ENCODE peak calls at places on chromosomes 1 and 21, in seven cellular contexts. One of them, this sample, is unnamed.

GRCh38 chr1:207455183-207455754 is 1.1 kb downstream of the CR2 start:
- DNase-seq in thoracic aorta: no peak
- DNase-seq in body of pancreas: no peak
- DNase-seq in NCI-H1092: no peak
- DNase-seq in right lobe of liver: no peak
- DNase-seq in activated T-helper 1 cell treated with anti-CD3 and anti-CD28 coated beads, Interleukin-2, amount 50 U/mL, for 16 hours: no peak
- DNase-seq in endothelial cell: no peak
- DNase-seq in this sample: no peak

GRCh38 chr1:240136402-240136801 is 44.7 kb downstream of the FMN2 start:
- DNase-seq in thoracic aorta: no peak
- DNase-seq in body of pancreas: no peak
- DNase-seq in NCI-H1092: no peak
- DNase-seq in right lobe of liver: no peak
- DNase-seq in activated T-helper 1 cell treated with anti-CD3 and anti-CD28 coated beads, Interleukin-2, amount 50 U/mL, for 16 hours: no peak
- DNase-seq in endothelial cell: no peak
- DNase-seq in this sample: no peak

GRCh38 chr1:179012033-179012432 is 13.7 kb upstream of the FAM20B start:
- DNase-seq in thoracic aorta: no peak
- DNase-seq in body of pancreas: no peak
- DNase-seq in NCI-H1092: no peak
- DNase-seq in right lobe of liver: no peak
- DNase-seq in activated T-helper 1 cell treated with anti-CD3 and anti-CD28 coated beads, Interleukin-2, amount 50 U/mL, for 16 hours: no peak
- DNase-seq in endothelial cell: no peak
- DNase-seq in this sample: no peak

GRCh38 chr1:119929643-119930310 is 33.5 kb upstream of the ADAM30 start:
- DNase-seq in thoracic aorta: no peak
- DNase-seq in body of pancreas: no peak
- DNase-seq in NCI-H1092: no peak
- DNase-seq in right lobe of liver: no peak
- DNase-seq in activated T-helper 1 cell treated with anti-CD3 and anti-CD28 coated beads, Interleukin-2, amount 50 U/mL, for 16 hours: no peak
- DNase-seq in endothelial cell: no peak
- DNase-seq in this sample: no peak

GRCh38 chr21:43761886-43762285 is 14.2 kb downstream of the CSTB start:
- DNase-seq in thoracic aorta: no peak
- DNase-seq in body of pancreas: no peak
- DNase-seq in NCI-H1092: no peak
- DNase-seq in right lobe of liver: no peak
- DNase-seq in activated T-helper 1 cell treated with anti-CD3 and anti-CD28 coated beads, Interleukin-2, amount 50 U/mL, for 16 hours: no peak
- DNase-seq in endothelial cell: no peak
- DNase-seq in this sample: no peak

GRCh38 chr1:31591425-31592093 is 15.2 kb downstream of the TINAGL1 start:
- DNase-seq in thoracic aorta: peak
- DNase-seq in body of pancreas: no peak
- DNase-seq in NCI-H1092: no peak
- DNase-seq in right lobe of liver: no peak
- DNase-seq in activated T-helper 1 cell treated with anti-CD3 and anti-CD28 coated beads, Interleukin-2, amount 50 U/mL, for 16 hours: no peak
- DNase-seq in endothelial cell: no peak
- DNase-seq in this sample: peak

GRCh38 chr1:186740324-186740723 is 60.1 kb upstream of the PTGS2 start:
- DNase-seq in thoracic aorta: no peak
- DNase-seq in body of pancreas: no peak
- DNase-seq in NCI-H1092: no peak
- DNase-seq in right lobe of liver: no peak
- DNase-seq in activated T-helper 1 cell treated with anti-CD3 and anti-CD28 coated beads, Interleukin-2, amount 50 U/mL, for 16 hours: no peak
- DNase-seq in endothelial cell: no peak
- DNase-seq in this sample: no peak

GRCh38 chr1:169858467-169858866 is 35.2 kb downstream of the SCYL3 start:
- DNase-seq in thoracic aorta: no peak
- DNase-seq in body of pancreas: no peak
- DNase-seq in NCI-H1092: no peak
- DNase-seq in right lobe of liver: no peak
- DNase-seq in activated T-helper 1 cell treated with anti-CD3 and anti-CD28 coated beads, Interleukin-2, amount 50 U/mL, for 16 hours: no peak
- DNase-seq in endothelial cell: no peak
- DNase-seq in this sample: no peak

GRCh38 chr21:14116080-14116481 is 94.7 kb downstream of the LIPI start:
- DNase-seq in thoracic aorta: no peak
- DNase-seq in body of pancreas: no peak
- DNase-seq in NCI-H1092: no peak
- DNase-seq in right lobe of liver: no peak
- DNase-seq in activated T-helper 1 cell treated with anti-CD3 and anti-CD28 coated beads, Interleukin-2, amount 50 U/mL, for 16 hours: no peak
- DNase-seq in endothelial cell: no peak
- DNase-seq in this sample: no peak

GRCh38 chr1:17653728-17654351 is 101.3 kb upstream of the ACTL8 start:
- DNase-seq in thoracic aorta: no peak
- DNase-seq in body of pancreas: peak
- DNase-seq in NCI-H1092: peak
- DNase-seq in right lobe of liver: no peak
- DNase-seq in activated T-helper 1 cell treated with anti-CD3 and anti-CD28 coated beads, Interleukin-2, amount 50 U/mL, for 16 hours: no peak
- DNase-seq in endothelial cell: peak
- DNase-seq in this sample: peak

GRCh38 chr21:41726970-41727783 is 39.7 kb downstream of the RIPK4 start:
- DNase-seq in thoracic aorta: peak
- DNase-seq in body of pancreas: peak
- DNase-seq in NCI-H1092: no peak
- DNase-seq in right lobe of liver: no peak
- DNase-seq in activated T-helper 1 cell treated with anti-CD3 and anti-CD28 coated beads, Interleukin-2, amount 50 U/mL, for 16 hours: no peak
- DNase-seq in endothelial cell: no peak
- DNase-seq in this sample: peak

GRCh38 chr1:107171378-107171777 is 30.5 kb downstream of the NTNG1 start:
- DNase-seq in thoracic aorta: no peak
- DNase-seq in body of pancreas: no peak
- DNase-seq in NCI-H1092: no peak
- DNase-seq in right lobe of liver: no peak
- DNase-seq in activated T-helper 1 cell treated with anti-CD3 and anti-CD28 coated beads, Interleukin-2, amount 50 U/mL, for 16 hours: no peak
- DNase-seq in endothelial cell: no peak
- DNase-seq in this sample: no peak

GRCh38 chr21:43719748-43720538 is 1.0 kb downstream of the PDXK start:
- DNase-seq in thoracic aorta: no peak
- DNase-seq in body of pancreas: peak
- DNase-seq in NCI-H1092: no peak
- DNase-seq in right lobe of liver: peak
- DNase-seq in activated T-helper 1 cell treated with anti-CD3 and anti-CD28 coated beads, Interleukin-2, amount 50 U/mL, for 16 hours: no peak
- DNase-seq in endothelial cell: no peak
- DNase-seq in this sample: peak

This sample was measured in kidney.